ENCODE peak calls at places on chromosomes 6 and 20, in four cellular contexts. I is K562, L is GM12878, W is HepG2. H is an unnamed sample.

GRCh38 chr6:22956029-22956715 is 386.8 kb downstream of the HDGFL1 start:
- DNase-seq in W (no peak), L (no peak), I (no peak), H (no peak)

GRCh38 chr6:41577865-41578713 is 31.9 kb downstream of the FOXP4 start:
- DNase-seq in W (peak; percentile 99), L (no peak), I (peak; percentile 76), H (no peak)

GRCh38 chr20:56957737-56958553 is 308.5 kb downstream of the BMP7 start:
- DNase-seq in I (no peak), W (no peak), L (no peak), H (peak; percentile 36)

GRCh38 chr20:24731312-24731711 is 217.8 kb upstream of the CST7 start:
- DNase-seq in W (no peak), I (no peak), L (no peak), H (no peak)

GRCh38 chr20:51624157-51624731 is 81.7 kb upstream of the NFATC2 start:
- DNase-seq in I (peak; percentile 82), W (peak; percentile 59), L (no peak), H (peak; percentile 84)

GRCh38 chr6:130717657-130718056 is 109.5 kb upstream of the SMLR1 start:
- DNase-seq in W (no peak), L (no peak), I (no peak), H (no peak)

GRCh38 chr6:98831057-98832031 is 3.0 kb upstream of the POU3F2 start:
- DNase-seq in W (no peak), L (no peak), I (no peak), H (peak; percentile 56)

GRCh38 chr20:58634121-58634817 is 16.8 kb upstream of the STX16 start:
- DNase-seq in I (no peak), L (no peak), W (no peak), H (no peak)

GRCh38 chr6:159828074-159828473 is 28.0 kb downstream of the PNLDC1 start:
- DNase-seq in L (no peak), W (no peak), I (no peak), H (no peak)

GRCh38 chr6:11833626-11834592 is 55.3 kb upstream of the ADTRP start:
- DNase-seq in I (peak; percentile 33), L (peak; percentile 84), W (no peak), H (peak; percentile 24)

GRCh38 chr6:70894001-70894400 is 62.9 kb downstream of the B3GAT2 start:
- DNase-seq in L (no peak), W (no peak), I (no peak), H (no peak)

GRCh38 chr6:43378631-43379030 is 9.2 kb upstream of the ZNF318 start:
- DNase-seq in L (no peak), W (no peak), I (no peak), H (no peak)

GRCh38 chr6:21937466-21937865 is 343.9 kb downstream of the SOX4 start:
- DNase-seq in I (no peak), W (no peak), L (no peak), H (peak; percentile 25)

GRCh38 chr6:43604174-43604573 is 24.9 kb downstream of the GTPBP2 start:
- DNase-seq in L (no peak), W (no peak), I (no peak), H (no peak)

GRCh38 chr20:61030130-61030529 is 221.9 kb upstream of the CDH4 start:
- DNase-seq in L (no peak), I (no peak), W (no peak), H (no peak)

GRCh38 chr6:53956068-53956711 is 155.1 kb upstream of the MLIP start:
- DNase-seq in I (peak; percentile 9), W (peak; percentile 79), L (peak; percentile 8), H (peak; percentile 80)

GRCh38 chr6:32110632-32111031 is 1.5 kb upstream of the TNXB start:
- DNase-seq in I (no peak), L (no peak), W (no peak), H (no peak)

GRCh38 chr6:112786801-112787200 is 439.7 kb downstream of the RFPL4B start:
- DNase-seq in I (no peak), L (no peak), W (no peak), H (no peak)

GRCh38 chr6:14927398-14927797 is 318.5 kb upstream of the JARID2 start:
- DNase-seq in I (no peak), W (no peak), L (no peak), H (no peak)

GRCh38 chr6:40936810-40937209 is 102.2 kb downstream of the UNC5CL start:
- DNase-seq in L (no peak), I (no peak), W (no peak), H (no peak)

GRCh38 chr20:25083141-25083772 is 1.3 kb upstream of the VSX1 start:
- DNase-seq in L (no peak), W (no peak), I (no peak), H (no peak)

GRCh38 chr6:30345852-30346251 is 896 bp downstream of the RPP21 start:
- DNase-seq in W (no peak), I (no peak), L (no peak), H (no peak)

GRCh38 chr6:56749632-56750151 is 107.0 kb upstream of the DST start:
- DNase-seq in L (no peak), I (no peak), W (peak; percentile 49), H (no peak)

GRCh38 chr20:49597825-49598395 is 30.0 kb upstream of the PTGIS start:
- DNase-seq in I (no peak), L (no peak), W (no peak), H (no peak)

GRCh38 chr20:49601153-49601924 is 33.4 kb upstream of the PTGIS start:
- DNase-seq in W (no peak), I (no peak), L (no peak), H (no peak)

GRCh38 chr20:49602370-49603208 is 34.7 kb upstream of the PTGIS start:
- DNase-seq in I (no peak), L (no peak), W (no peak), H (no peak)

GRCh38 chr20:49603209-49603627 is 35.3 kb upstream of the PTGIS start:
- DNase-seq in I (no peak), L (no peak), W (peak; percentile 84), H (peak; percentile 47)

DNA sequence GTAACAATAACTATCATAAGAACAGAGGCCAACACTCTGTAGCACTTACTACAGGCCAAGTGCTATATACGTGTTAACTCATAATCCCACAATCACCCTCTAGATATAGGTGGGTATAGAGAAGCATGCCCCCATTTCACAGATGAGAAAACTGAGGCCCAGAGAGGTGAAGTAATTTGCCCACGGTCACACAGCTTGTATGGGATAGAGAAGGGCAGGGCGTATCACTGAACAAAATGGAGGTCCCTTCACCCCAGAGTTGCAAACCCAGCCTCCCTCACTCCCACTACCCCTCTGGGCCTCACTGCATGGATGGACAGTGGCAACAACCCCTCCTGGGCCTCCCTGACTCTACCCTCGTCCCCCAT is 31.8 kb upstream of the PTGIS start:
- DNase-seq in W (no peak), I (no peak), L (no peak), H (no peak)
- TF ChIP-seq NR2C2 in W (no peak), I (no peak), L (no peak), H (no peak)

DNA sequence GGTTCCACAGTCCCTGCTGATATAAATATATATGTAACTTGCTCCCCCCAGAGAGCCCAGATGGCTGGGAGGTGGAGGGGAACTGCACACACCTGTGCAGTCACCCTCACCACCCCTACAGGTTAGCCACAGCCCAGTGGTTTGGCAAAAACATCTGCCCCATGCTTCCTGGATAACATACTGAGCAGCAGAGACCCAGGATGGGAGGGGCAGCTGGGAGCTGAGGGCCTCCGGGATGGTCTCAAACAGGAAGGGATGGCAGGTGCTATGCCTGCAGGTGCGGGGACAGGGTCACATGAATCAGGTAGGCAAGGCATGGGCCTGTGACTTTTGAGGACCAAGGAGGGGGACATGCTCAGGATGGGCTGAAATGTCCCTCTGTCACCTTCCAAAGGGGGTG is 119.9 kb downstream of the SNX5 start:
- DNase-seq in I (no peak), L (no peak), W (no peak), H (no peak)
- TF ChIP-seq SP1 in I (no peak), L (no peak), W (no peak), H (no peak)

DNA sequence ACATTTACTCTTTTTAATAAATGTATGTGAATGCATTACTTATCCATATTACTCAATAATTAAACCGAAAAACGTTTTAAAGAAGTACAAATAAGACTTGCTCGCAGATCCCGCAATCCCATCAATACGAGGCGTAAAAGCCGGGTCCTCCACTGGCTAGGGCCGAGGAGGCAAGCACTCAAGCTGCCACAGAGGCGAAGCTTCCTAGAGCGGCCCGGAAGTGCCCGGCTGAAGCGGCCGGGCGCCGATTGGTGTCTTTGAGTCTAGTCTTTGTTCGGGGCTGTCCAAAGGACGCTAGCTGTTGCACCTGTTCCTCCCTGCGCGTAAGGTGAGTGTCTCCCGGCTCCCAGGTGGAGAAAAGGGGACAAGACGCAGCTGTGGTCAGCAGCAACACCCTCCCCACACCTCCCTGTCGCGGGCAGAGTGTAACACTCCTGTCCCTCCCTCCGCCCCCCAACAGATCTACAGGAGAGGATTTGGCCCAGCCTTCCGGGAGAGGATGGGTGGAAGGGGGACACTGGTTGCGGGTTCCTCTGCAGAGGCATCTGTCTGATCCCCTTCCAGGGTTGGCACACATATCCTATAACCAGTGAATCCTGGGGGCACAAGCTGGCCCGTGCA is at the start of gene ZSCAN16:
- DNase-seq in I (no peak), L (no peak), W (peak; percentile 87), H (peak; percentile 87)
- TF ChIP-seq NR2C2 in I (no peak), L (no peak), W (peak; percentile 55), H (no peak)

GRCh38 chr20:1328680-1329330 is at the start of gene SDCBP2:
- DNase-seq in L (no peak), W (no peak), I (no peak), H (no peak)
- TF ChIP-seq SP1 in L (no peak), W (no peak), I (no peak), H (no peak)